ENCODE peak calls at places on chromosomes 12 and 14, in seven cellular contexts. U is GM12864, X is upper lobe of right lung, E is omental fat pad, Y is HFFc6, G is Panc1, I is H9. R is an unnamed sample.

GRCh38 chr14:104253901-104254353 is 115.5 kb downstream of the KIF26A start:
- DNase-seq in U (no peak), X (no peak), E (no peak), Y (no peak), G (no peak), I (peak; percentile 15), R (no peak)

GRCh38 chr14:75399819-75400678 is 27.8 kb upstream of the JDP2 start:
- DNase-seq in U (no peak), X (peak; percentile 92), E (peak; percentile 92), Y (peak; percentile 4), G (no peak), I (no peak), R (no peak)

GRCh38 chr12:70186436-70186835 is 56.8 kb upstream of the CNOT2 start:
- DNase-seq in U (no peak), X (no peak), E (no peak), Y (no peak), G (no peak), I (no peak), R (no peak)

GRCh38 chr14:67435603-67436002 is 23.6 kb upstream of the PLEK2 start:
- DNase-seq in U (no peak), X (no peak), E (no peak), Y (no peak), G (no peak), I (no peak), R (no peak)

GRCh38 chr14:24367506-24368214 is at the start of gene NFATC4:
- DNase-seq in U (no peak), X (no peak), E (no peak), Y (peak; percentile 87), G (no peak), I (peak; percentile 89), R (peak; percentile 79)

GRCh38 chr12:94710933-94711332 is 60.6 kb upstream of the TMCC3 start:
- DNase-seq in U (no peak), X (no peak), E (no peak), Y (peak; percentile 19), G (no peak), I (peak; percentile 67), R (no peak)

GRCh38 chr14:68364823-68365222 is 428.0 kb downstream of the ZFP36L1 start:
- DNase-seq in U (no peak), X (no peak), E (no peak), Y (no peak), G (no peak), I (peak; percentile 36), R (no peak)

GRCh38 chr14:31010935-31011334 is 14.5 kb upstream of the AP4S1 start:
- DNase-seq in U (no peak), X (no peak), E (no peak), Y (no peak), G (no peak), I (no peak), R (no peak)

GRCh38 chr12:91178139-91178561 is 4.5 kb downstream of the DCN start:
- DNase-seq in U (no peak), X (no peak), E (no peak), Y (peak; percentile 46), G (peak; percentile 1), I (no peak), R (no peak)

GRCh38 chr12:15530361-15530760 is 208.1 kb downstream of the PTPRO start:
- DNase-seq in U (no peak), X (no peak), E (no peak), Y (no peak), G (no peak), I (no peak), R (no peak)

GRCh38 chr12:107803092-107803491 is 28.6 kb downstream of the ASCL4 start:
- DNase-seq in U (no peak), X (no peak), E (no peak), Y (no peak), G (no peak), I (no peak), R (no peak)

GRCh38 chr12:109741970-109742372 is 28.3 kb downstream of the FAM222A start:
- DNase-seq in U (no peak), X (peak; percentile 53), E (no peak), Y (no peak), G (no peak), I (peak; percentile 23), R (no peak)

GRCh38 chr12:111846016-111846415 is 4.0 kb downstream of the MAPKAPK5 start:
- DNase-seq in U (no peak), X (no peak), E (no peak), Y (no peak), G (no peak), I (no peak), R (no peak)

GRCh38 chr12:63963863-63964262 is 119.4 kb downstream of the SRGAP1 start:
- DNase-seq in U (no peak), X (no peak), E (no peak), Y (no peak), G (no peak), I (no peak), R (no peak)

GRCh38 chr12:6843118-6843902 is 2.6 kb downstream of the GNB3 start:
- DNase-seq in U (no peak), X (no peak), E (no peak), Y (no peak), G (no peak), I (peak; percentile 83), R (no peak)

GRCh38 chr14:71952381-71953363 is 20.4 kb downstream of the RGS6 start:
- DNase-seq in U (no peak), X (no peak), E (no peak), Y (no peak), G (no peak), I (no peak), R (no peak)

GRCh38 chr14:61362072-61362750 is 40.8 kb downstream of the PRKCH start:
- DNase-seq in U (no peak), X (no peak), E (no peak), Y (no peak), G (no peak), I (no peak), R (no peak)

DNA sequence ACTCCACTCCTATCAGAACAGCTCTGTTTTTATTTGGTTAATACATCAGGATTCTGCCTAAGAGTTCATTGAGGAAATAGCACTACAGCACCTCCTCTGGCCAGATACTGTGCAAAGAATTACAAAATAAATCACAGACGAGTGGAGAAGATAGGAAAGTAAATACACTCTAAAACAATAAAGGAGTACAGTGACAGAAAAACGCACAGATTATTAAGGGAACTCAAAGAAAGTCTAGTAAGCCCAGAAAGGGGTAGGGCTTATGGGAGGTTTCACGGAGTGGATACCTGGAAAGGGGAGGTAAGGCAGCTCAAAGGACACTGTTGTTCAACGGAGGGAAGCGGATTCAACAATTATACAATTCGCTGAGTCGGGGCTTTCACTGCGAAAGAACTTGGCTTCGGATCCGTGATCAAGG is 5.5 kb downstream of the OR10AD1 start:
- DNase-seq in U (no peak), X (no peak), E (no peak), Y (peak; percentile 44), G (peak; percentile 59), I (no peak), R (peak; percentile 36)
- TF ChIP-seq CTCF in U (peak; percentile 36), X (peak; percentile 53), E (no peak), Y (peak; percentile 73), G (peak; percentile 76), I (peak; percentile 53), R (peak; percentile 63)

GRCh38 chr14:57025456-57025855 is 215.2 kb upstream of the OTX2 start:
- DNase-seq in U (no peak), X (no peak), E (no peak), Y (no peak), G (no peak), I (no peak), R (no peak)

GRCh38 chr14:57022608-57023007 is 212.3 kb upstream of the OTX2 start:
- DNase-seq in U (no peak), X (no peak), E (no peak), Y (no peak), G (no peak), I (no peak), R (no peak)
- TF ChIP-seq CTCF in U (no peak), X (no peak), E (no peak), Y (no peak), G (no peak), I (no peak), R (no peak)

GRCh38 chr12:128671528-128672042 is 152.2 kb downstream of the SLC15A4 start:
- DNase-seq in U (no peak), X (no peak), E (no peak), Y (no peak), G (no peak), I (no peak), R (no peak)
- TF ChIP-seq CTCF in U (peak; percentile 24), X (no peak), E (no peak), Y (no peak), G (peak; percentile 30), I (peak; percentile 54), R (no peak)

GRCh38 chr12:100656141-100656540 is 82.7 kb downstream of the GAS2L3 start:
- DNase-seq in U (no peak), X (no peak), E (no peak), Y (no peak), G (no peak), I (no peak), R (no peak)
- TF ChIP-seq CTCF in U (no peak), X (no peak), E (no peak), Y (no peak), G (no peak), I (no peak), R (no peak)

DNA sequence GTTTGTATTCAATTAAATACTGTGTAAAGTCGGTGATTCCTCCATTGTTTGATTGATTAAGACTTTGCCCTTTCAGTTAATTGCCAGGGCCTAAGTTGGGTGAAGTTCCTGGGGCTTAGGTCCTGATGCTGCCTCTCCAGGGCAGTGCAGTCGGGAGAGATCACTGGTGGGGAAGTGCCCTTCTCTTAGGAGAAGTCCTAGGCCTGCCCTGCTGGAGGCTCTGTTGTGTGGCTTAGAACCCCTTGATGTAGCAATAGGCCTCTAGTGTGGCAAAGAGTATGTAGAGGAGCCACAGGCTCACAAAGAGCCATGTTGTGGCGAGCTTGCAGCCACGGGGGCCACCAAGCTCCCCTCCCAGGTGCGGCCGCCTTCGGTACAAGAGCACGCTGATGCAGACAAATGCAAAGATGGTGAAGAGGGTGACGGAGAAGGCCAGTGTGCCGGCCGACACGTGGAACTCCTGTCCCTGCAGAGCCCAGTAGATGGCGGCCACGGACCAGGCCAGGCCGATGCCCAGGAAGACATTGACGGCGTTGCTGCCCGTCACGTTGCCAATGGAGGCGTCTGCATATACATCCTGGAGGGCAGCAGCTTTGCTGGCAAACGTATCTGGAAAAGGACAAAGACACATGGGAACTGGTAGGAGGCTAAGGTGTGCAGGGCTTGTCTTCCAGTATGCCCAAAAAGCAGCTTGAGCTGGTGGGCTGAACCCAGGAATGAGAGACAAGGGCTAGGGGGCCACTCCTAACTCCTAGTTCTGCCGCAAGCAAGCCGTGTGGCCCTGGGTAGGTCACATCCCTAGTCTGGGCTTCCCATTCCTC is 142.8 kb downstream of the SLC8A3 start:
- DNase-seq in U (no peak), X (peak; percentile 82), E (no peak), Y (peak; percentile 61), G (no peak), I (peak; percentile 90), R (peak; percentile 22)
- TF ChIP-seq CTCF in U (peak; percentile 47), X (peak; percentile 69), E (no peak), Y (peak; percentile 78), G (peak; percentile 85), I (peak; percentile 91), R (peak; percentile 47)

DNA sequence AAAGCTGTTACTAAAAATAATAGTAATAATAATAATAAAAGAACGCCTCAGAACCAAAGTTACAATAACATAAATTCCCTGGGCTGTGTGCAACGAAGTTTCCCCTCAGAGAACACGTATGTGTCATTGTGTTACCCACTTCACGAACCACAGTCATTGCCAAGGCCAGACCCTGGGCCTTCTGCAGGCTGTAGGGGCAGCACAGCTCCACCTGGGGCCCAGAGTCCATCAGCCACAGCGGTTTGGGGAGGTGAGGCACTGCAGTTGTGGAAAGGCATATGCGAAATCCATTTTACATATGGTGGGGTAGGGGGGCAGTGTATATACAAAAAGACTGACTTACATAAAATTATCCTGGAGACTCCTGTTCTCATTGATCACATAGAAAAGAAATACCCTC is 56.1 kb downstream of the ESR2 start:
- DNase-seq in U (no peak), X (no peak), E (no peak), Y (no peak), G (no peak), I (no peak), R (no peak)
- TF ChIP-seq CTCF in U (no peak), X (no peak), E (no peak), Y (no peak), G (no peak), I (peak; percentile 41), R (no peak)